ENCODE peak calls at places on chromosomes 2 and 18, in four cellular contexts. K is K562, B is HepG2, M is H1. L is an unnamed sample.

GRCh38 chr2:111972955-111973565 is 74.7 kb downstream of the MERTK start:
- DNase-seq in K (no peak), B (no peak), M (no peak), L (no peak)

GRCh38 chr2:160472839-160473251 is 20.8 kb downstream of the RBMS1 start:
- DNase-seq in K (no peak), B (no peak), M (no peak), L (no peak)

GRCh38 chr2:192398236-192398635 is 203.5 kb upstream of the TMEFF2 start:
- DNase-seq in K (no peak), B (no peak), M (no peak), L (no peak)

GRCh38 chr2:209696836-209697711 is 74.6 kb upstream of the UNC80 start:
- DNase-seq in K (no peak), B (no peak), M (no peak), L (no peak)

GRCh38 chr2:239526666-239527415 is 126.0 kb upstream of the HDAC4 start:
- DNase-seq in K (no peak), B (no peak), M (no peak), L (no peak)

GRCh38 chr18:26383454-26384270 is 157.4 kb downstream of the TAF4B start:
- DNase-seq in K (peak), B (peak), M (no peak), L (peak)

GRCh38 chr2:108171652-108172051 is 68.1 kb upstream of the SULT1C3 start:
- DNase-seq in K (no peak), B (no peak), M (no peak), L (no peak)

GRCh38 chr2:119464977-119465376 is 33.3 kb downstream of the TMEM37 start:
- DNase-seq in K (peak), B (no peak), M (no peak), L (peak)

GRCh38 chr2:29064746-29065478 is 9.4 kb downstream of the PCARE start:
- DNase-seq in K (no peak), B (no peak), M (no peak), L (no peak)

GRCh38 chr18:59609654-59610053 is 87.6 kb downstream of the CCBE1 start:
- DNase-seq in K (no peak), B (no peak), M (no peak), L (no peak)

GRCh38 chr18:70576281-70577022 is 287.6 kb downstream of the SOCS6 start:
- DNase-seq in K (no peak), B (no peak), M (no peak), L (no peak)

GRCh38 chr2:239324456-239324855 is 76.4 kb downstream of the HDAC4 start:
- DNase-seq in K (no peak), B (no peak), M (no peak), L (no peak)

GRCh38 chr2:17538844-17539554 is 1.5 kb upstream of the VSNL1 start:
- DNase-seq in K (peak), B (peak), M (no peak), L (no peak)

GRCh38 chr2:118032169-118033013 is 18.5 kb upstream of the CCDC93 start:
- DNase-seq in K (peak), B (peak), M (no peak), L (peak)

GRCh38 chr2:69278366-69278765 is 108.7 kb downstream of the GFPT1 start:
- DNase-seq in K (no peak), B (no peak), M (no peak), L (no peak)

GRCh38 chr2:136137982-136138381 is 20.0 kb upstream of the CXCR4 start:
- DNase-seq in K (no peak), B (no peak), M (no peak), L (no peak)

GRCh38 chr2:164922119-164922518 is 33.2 kb downstream of the SLC38A11 start:
- DNase-seq in K (no peak), B (no peak), M (no peak), L (no peak)

GRCh38 chr2:164917296-164917903 is 37.9 kb downstream of the SLC38A11 start:
- DNase-seq in K (no peak), B (peak), M (no peak), L (peak)

GRCh38 chr2:164920430-164920829 is 34.9 kb downstream of the SLC38A11 start:
- DNase-seq in K (no peak), B (peak), M (no peak), L (peak)
- TF ChIP-seq RAD21 in K (no peak), B (no peak), M (no peak), L (no peak)

GRCh38 chr2:216016581-216016980 is 3.2 kb upstream of the MREG start:
- DNase-seq in K (no peak), B (no peak), M (no peak), L (no peak)

GRCh38 chr2:216013080-216013909 is at the start of gene MREG:
- DNase-seq in K (peak), B (peak), M (peak), L (peak)

GRCh38 chr2:216014006-216014405 is 655 bp upstream of the MREG start:
- DNase-seq in K (no peak), B (no peak), M (no peak), L (no peak)

GRCh38 chr2:216015722-216016464 is 2.5 kb upstream of the MREG start:
- DNase-seq in K (no peak), B (no peak), M (no peak), L (no peak)

GRCh38 chr2:216014986-216015385 is 1.6 kb upstream of the MREG start:
- DNase-seq in K (no peak), B (no peak), M (no peak), L (no peak)
- TF ChIP-seq JUN in K (no peak), B (no peak), M (no peak), L (no peak)

DNA sequence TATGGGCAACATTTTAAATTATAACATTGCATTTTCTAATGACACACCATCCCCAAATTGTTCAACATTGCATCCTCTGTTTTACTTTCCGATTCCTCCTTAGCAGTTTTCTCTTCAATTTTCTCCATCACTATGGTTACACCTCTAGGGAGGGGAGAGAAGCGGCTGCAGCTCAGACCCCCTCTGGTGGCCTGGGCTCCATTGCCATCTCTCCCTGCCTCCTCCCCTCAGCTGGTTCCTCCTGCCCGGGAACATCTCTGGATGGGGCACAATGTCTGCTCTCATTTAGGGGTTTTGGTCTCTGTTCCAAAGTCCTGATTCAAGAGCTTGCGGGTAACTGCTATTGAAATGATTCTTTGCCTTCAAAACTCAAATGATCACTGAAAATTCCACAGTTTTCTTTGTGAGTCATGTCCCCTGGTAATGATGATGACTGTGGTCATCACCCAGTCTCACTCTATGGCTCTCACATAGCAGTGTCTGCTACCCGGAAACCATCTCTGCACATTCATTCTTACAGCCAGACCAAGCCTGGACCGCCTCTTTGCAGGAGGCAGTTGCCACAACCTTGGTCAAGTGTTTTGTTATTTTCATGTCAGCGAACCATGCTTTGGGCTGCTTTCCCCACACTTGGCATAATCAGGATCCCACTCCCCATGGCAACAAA is 263.9 kb downstream of the ALPK2 start:
- DNase-seq in K (no peak), B (no peak), M (no peak), L (no peak)
- TF ChIP-seq RAD21 in K (no peak), B (no peak), M (peak), L (no peak)

GRCh38 chr18:3848316-3848715 is 398.3 kb downstream of the TGIF1 start:
- DNase-seq in K (no peak), B (no peak), M (no peak), L (no peak)

GRCh38 chr18:3839481-3840075 is 389.6 kb downstream of the TGIF1 start:
- DNase-seq in K (no peak), B (no peak), M (no peak), L (no peak)

GRCh38 chr18:3842844-3843243 is 392.9 kb downstream of the TGIF1 start:
- DNase-seq in K (no peak), B (no peak), M (no peak), L (no peak)

GRCh38 chr18:3851159-3851558 is 401.2 kb downstream of the TGIF1 start:
- DNase-seq in K (no peak), B (no peak), M (no peak), L (no peak)

GRCh38 chr18:3845176-3845575 is 395.2 kb downstream of the TGIF1 start:
- DNase-seq in K (no peak), B (no peak), M (no peak), L (no peak)
- TF ChIP-seq JUN in K (no peak), B (no peak), M (no peak), L (no peak)

DNA sequence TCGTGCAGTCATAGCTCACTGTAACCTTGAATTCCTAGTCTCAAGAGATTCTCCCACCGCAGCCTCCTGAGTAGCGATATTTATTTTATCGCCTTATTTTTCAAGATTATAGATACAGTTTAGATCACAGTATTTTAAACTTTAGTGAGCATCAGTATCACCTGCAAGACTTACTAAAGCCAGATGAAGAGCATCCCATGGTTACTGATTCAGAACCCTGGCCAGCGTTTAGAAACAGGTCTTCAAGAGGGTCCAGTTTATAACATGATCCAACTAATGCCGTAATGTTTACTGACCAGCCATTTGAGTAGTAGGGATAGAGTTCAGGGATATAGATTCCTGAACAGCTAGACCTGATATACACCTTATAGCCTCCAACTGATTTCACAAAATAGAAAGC is 146.1 kb downstream of the DCC start:
- DNase-seq in K (no peak), B (no peak), M (no peak), L (no peak)
- TF ChIP-seq RAD21 in K (no peak), B (no peak), M (no peak), L (no peak)

GRCh38 chr2:100234141-100234540 is 88.2 kb downstream of the LONRF2 start:
- DNase-seq in K (no peak), B (no peak), M (no peak), L (no peak)
- TF ChIP-seq JUN in K (no peak), B (no peak), M (no peak), L (no peak)

GRCh38 chr2:38099096-38099997 is 23.4 kb upstream of the CYP1B1 start:
- DNase-seq in K (no peak), B (no peak), M (no peak), L (no peak)
- TF ChIP-seq RAD21 in K (no peak), B (no peak), M (no peak), L (no peak)